ENCODE peak calls at places on chromosomes 12 and 14, in nine cellular contexts. E, Y, R, G, F, D, I, A and K are unnamed samples.

GRCh38 chr12:122024132-122024785 is 2.6 kb downstream of the BCL7A start:
- DNase-seq in R (no peak), F (no peak), I (no peak), E (no peak), D (no peak), G (no peak), A (no peak), Y (no peak), K (peak; percentile 74)

GRCh38 chr14:55340482-55340881 is 69.3 kb downstream of the FBXO34 start:
- DNase-seq in A (no peak), G (no peak), R (no peak), I (no peak), F (no peak), E (no peak), Y (no peak), D (no peak), K (no peak)

GRCh38 chr12:67885370-67886169 is 103.7 kb upstream of the IFNG-AS1 start:
- DNase-seq in A (no peak), F (no peak), R (no peak), I (no peak), D (no peak), E (no peak), Y (no peak), G (no peak), K (peak; percentile 10)

GRCh38 chr14:50225974-50226297 is 5.4 kb downstream of the SOS2 start:
- DNase-seq in G (no peak), D (no peak), R (no peak), E (no peak), F (no peak), A (no peak), Y (no peak), I (no peak), K (no peak)

GRCh38 chr12:101713059-101713682 is 15.7 kb downstream of the CHPT1 start:
- DNase-seq in A (no peak), I (no peak), E (no peak), Y (no peak), F (no peak), G (no peak), R (no peak), D (no peak), K (no peak)

GRCh38 chr12:61009167-61009566 is 1251.0 kb upstream of the USP15 start:
- DNase-seq in D (no peak), E (no peak), I (no peak), Y (no peak), A (no peak), G (no peak), R (no peak), F (no peak), K (no peak)

GRCh38 chr12:58814036-58814435 is 106.3 kb downstream of the LRIG3 start:
- DNase-seq in E (no peak), A (no peak), I (no peak), Y (no peak), F (no peak), D (no peak), R (no peak), G (no peak), K (no peak)

GRCh38 chr12:65454115-65454823 is 175.8 kb downstream of the MSRB3 start:
- DNase-seq in D (no peak), E (no peak), A (no peak), F (no peak), I (no peak), Y (no peak), G (no peak), R (no peak), K (no peak)